ENCODE peak calls at places on chromosome 12, in six cellular contexts. W is Peyer's patch, C is psoas muscle, H is PC-9, E is esophagus squamous epithelium, Z is A549. Q is an unnamed sample.

GRCh38 chr12:132160016-132160415 is 15.8 kb downstream of the NOC4L start:
- DNase-seq in W (no peak), C (peak), H (no peak), E (no peak), Z (no peak), Q (no peak)

GRCh38 chr12:674272-674781 is 11.1 kb upstream of the NINJ2 start:
- DNase-seq in W (no peak), C (no peak), H (no peak), E (no peak), Z (no peak), Q (no peak)

GRCh38 chr12:56632701-56633464 is 2.8 kb upstream of the BAZ2A start:
- DNase-seq in W (no peak), C (no peak), H (no peak), E (no peak), Z (no peak), Q (no peak)

GRCh38 chr12:47744005-47744651 is 14.6 kb downstream of the RAPGEF3 start:
- DNase-seq in W (peak), C (no peak), H (peak), E (no peak), Z (peak), Q (peak)

GRCh38 chr12:115632323-115632722 is 645.2 kb downstream of the MED13L start:
- DNase-seq in W (no peak), C (no peak), H (no peak), E (no peak), Z (no peak), Q (peak)

GRCh38 chr12:54658306-54659264 is 10.4 kb upstream of the DCD start:
- DNase-seq in W (no peak), C (no peak), H (no peak), E (no peak), Z (peak), Q (peak)

GRCh38 chr12:102343361-102344121 is 136.8 kb downstream of the IGF1 start:
- DNase-seq in W (no peak), C (no peak), H (peak), E (no peak), Z (peak), Q (peak)

GRCh38 chr12:58268080-58268479 is 326.7 kb downstream of the ATP23 start:
- DNase-seq in W (no peak), C (no peak), H (no peak), E (no peak), Z (no peak), Q (no peak)

GRCh38 chr12:49667319-49668090 is 39.7 kb downstream of the FMNL3 start:
- DNase-seq in W (no peak), C (no peak), H (no peak), E (no peak), Z (no peak), Q (no peak)

GRCh38 chr12:125079084-125079483 is 13.8 kb downstream of the AACS start:
- DNase-seq in W (no peak), C (no peak), H (no peak), E (no peak), Z (no peak), Q (no peak)

GRCh38 chr12:11746024-11746771 is 96.7 kb downstream of the ETV6 start:
- DNase-seq in W (no peak), C (no peak), H (peak), E (no peak), Z (peak), Q (peak)

GRCh38 chr12:74770552-74770951 is 232.9 kb downstream of the ATXN7L3B start:
- DNase-seq in W (no peak), C (no peak), H (no peak), E (no peak), Z (no peak), Q (no peak)

GRCh38 chr12:57047981-57048380 is 1.9 kb downstream of the MYO1A start:
- DNase-seq in W (no peak), C (no peak), H (no peak), E (no peak), Z (no peak), Q (no peak)

GRCh38 chr12:95959107-95959506 is 16.0 kb downstream of the AMDHD1 start:
- DNase-seq in W (no peak), C (no peak), H (peak), E (no peak), Z (peak), Q (peak)

GRCh38 chr12:121788176-121788818 is 5.2 kb downstream of the RHOF start:
- DNase-seq in W (no peak), C (no peak), H (peak), E (no peak), Z (no peak), Q (no peak)

GRCh38 chr12:116164263-116164817 is 113.2 kb downstream of the MED13L start:
- DNase-seq in W (no peak), C (no peak), H (no peak), E (no peak), Z (no peak), Q (no peak)

GRCh38 chr12:121812320-121812871 is 8.6 kb downstream of the SETD1B start:
- DNase-seq in W (peak), C (peak), H (peak), E (no peak), Z (peak), Q (peak)

GRCh38 chr12:117472983-117473382 is 111.6 kb upstream of the NOS1 start:
- DNase-seq in W (no peak), C (peak), H (no peak), E (no peak), Z (peak), Q (no peak)

GRCh38 chr12:113227169-113227568 is 5.9 kb downstream of the TPCN1 start:
- DNase-seq in W (no peak), C (peak), H (no peak), E (no peak), Z (no peak), Q (no peak)

GRCh38 chr12:113227686-113228391 is 6.6 kb downstream of the TPCN1 start:
- DNase-seq in W (no peak), C (no peak), H (no peak), E (no peak), Z (no peak), Q (no peak)

GRCh38 chr12:113226696-113227095 is 5.4 kb downstream of the TPCN1 start:
- DNase-seq in W (no peak), C (peak), H (no peak), E (no peak), Z (no peak), Q (no peak)

GRCh38 chr12:113230315-113231274 is 9.3 kb downstream of the TPCN1 start:
- DNase-seq in W (peak), C (peak), H (no peak), E (no peak), Z (no peak), Q (no peak)

GRCh38 chr12:113228394-113229028 is 7.2 kb downstream of the TPCN1 start:
- DNase-seq in W (no peak), C (no peak), H (peak), E (no peak), Z (no peak), Q (no peak)
- H3K27ac ChIP-seq in W (peak), C (peak), H (peak), E (peak), Z (no peak), Q (peak)

GRCh38 chr12:97716356-97716755 is 253.8 kb downstream of the RMST start:
- DNase-seq in W (no peak), C (no peak), H (no peak), E (no peak), Z (peak), Q (no peak)
- TF ChIP-seq CTCF in W (no peak), C (no peak), H (peak), E (peak), Z (no peak), Q (no peak)

GRCh38 chr12:89183985-89184435 is 168.3 kb downstream of the DUSP6 start:
- DNase-seq in W (no peak), C (peak), H (peak), E (no peak), Z (peak), Q (no peak)
- H3K27ac ChIP-seq in W (no peak), C (no peak), H (peak), E (no peak), Z (no peak), Q (peak)

DNA sequence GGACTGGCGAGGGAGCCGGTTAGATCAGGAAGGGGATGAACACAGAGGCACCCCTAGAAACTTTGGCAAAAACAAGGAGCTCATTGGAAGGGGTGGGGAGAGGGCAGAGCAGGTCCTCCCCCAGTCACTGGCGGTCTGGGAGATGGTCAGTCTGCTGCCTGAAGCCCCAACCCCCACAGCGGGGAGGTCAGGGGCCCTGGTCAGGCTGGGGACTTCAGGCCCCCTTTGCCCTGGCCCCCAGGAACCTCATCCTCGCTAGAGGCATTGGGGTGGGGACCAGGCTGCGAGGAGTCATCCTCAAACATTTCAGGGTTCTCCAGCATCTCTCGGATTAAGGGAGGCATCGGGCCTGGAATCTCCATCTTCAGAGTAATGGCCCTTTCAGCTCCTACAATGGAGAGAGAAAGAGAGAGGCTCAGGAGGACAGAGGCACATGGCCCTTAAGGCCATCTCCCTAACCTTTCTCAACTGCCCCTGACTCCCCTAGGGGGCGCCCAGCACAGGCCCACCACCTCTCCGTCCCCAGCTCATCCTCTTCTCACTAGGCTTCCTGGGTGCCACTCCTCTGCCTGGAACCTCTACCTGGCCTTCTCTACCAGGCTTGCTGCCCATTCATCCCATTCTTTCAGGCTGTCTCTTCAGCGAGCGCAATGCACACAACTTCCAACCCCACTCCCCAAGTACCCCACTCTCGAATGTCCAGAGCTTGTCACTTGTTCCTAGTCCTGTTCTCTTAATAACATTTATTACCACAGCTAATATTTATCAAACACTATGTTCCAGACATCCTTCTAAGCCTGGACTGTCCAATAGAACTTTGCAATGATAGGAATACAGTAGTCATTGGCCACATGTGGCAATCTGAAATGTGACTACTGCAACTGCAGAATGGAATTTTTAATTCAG is 4.7 kb upstream of the ITGB7 start:
- DNase-seq in W (peak), C (no peak), H (no peak), E (no peak), Z (peak), Q (no peak)
- TF ChIP-seq CTCF in W (no peak), C (peak), H (peak), E (no peak), Z (peak), Q (peak)

Q was measured in RWPE1.